ENCODE peak calls at places on chromosome 7, in seven cellular contexts. C is activated CD4-positive, CD25-positive, alpha-beta regulatory T cell; H is stimulated activated CD4-positive, alpha-beta T cell treated with anti-CD3 and anti-CD28 coated beads, Interleukin-4, amount 100 ng/mL, for 4 hours; W is SJSA1; A is ACHN; R is lung microvascular endothelial cell; M is tibial nerve. G is an unnamed sample.

GRCh38 chr7:130900471-130901076 is 166.6 kb upstream of the KLF14 start:
- DNase-seq in M (no peak), W (no peak), A (no peak), R (no peak), C (no peak), H (no peak), G (no peak)

GRCh38 chr7:90736968-90737939 is 141.1 kb downstream of the CDK14 start:
- DNase-seq in R (no peak), W (no peak), C (no peak), H (no peak), M (no peak), A (no peak), G (no peak)

GRCh38 chr7:85595639-85596268 is 408.9 kb upstream of the SEMA3D start:
- DNase-seq in R (no peak), W (peak), H (no peak), C (no peak), M (no peak), A (no peak), G (peak)

GRCh38 chr7:94701555-94701973 is 45.6 kb upstream of the SGCE start:
- DNase-seq in M (no peak), A (no peak), R (peak), C (no peak), H (no peak), W (peak), G (peak)

GRCh38 chr7:79317728-79318127 is 135.7 kb downstream of the MAGI2 start:
- DNase-seq in H (no peak), R (no peak), M (no peak), A (peak), C (no peak), W (peak), G (peak)

GRCh38 chr7:151426906-151427704 is 12.8 kb downstream of the CRYGN start:
- DNase-seq in R (no peak), W (no peak), M (no peak), H (no peak), C (no peak), A (no peak), G (no peak)

GRCh38 chr7:64463636-64464375 is 99.1 kb downstream of the ZNF680 start:
- DNase-seq in A (peak), R (peak), W (no peak), M (peak), C (no peak), H (no peak), G (no peak)

GRCh38 chr7:27419581-27420177 is 177.1 kb downstream of the EVX1 start:
- DNase-seq in R (no peak), A (no peak), H (no peak), C (no peak), M (no peak), W (no peak), G (no peak)

GRCh38 chr7:86600506-86601290 is 43.0 kb upstream of the GRM3 start:
- DNase-seq in C (no peak), M (no peak), R (peak), W (no peak), H (no peak), A (no peak), G (no peak)

GRCh38 chr7:42869131-42870020 is 42.5 kb downstream of the C7orf25 start:
- DNase-seq in M (no peak), W (peak), R (no peak), C (no peak), H (peak), A (no peak), G (peak)

GRCh38 chr7:73650524-73650923 is 17.1 kb upstream of the VPS37D start:
- DNase-seq in C (no peak), M (no peak), W (no peak), R (no peak), A (no peak), H (no peak), G (no peak)

GRCh38 chr7:123769371-123769770 is 20.6 kb upstream of the WASL start:
- DNase-seq in M (no peak), A (peak), C (no peak), H (no peak), W (peak), R (peak), G (peak)

GRCh38 chr7:2864999-2865670 is 21.0 kb upstream of the GNA12 start:
- DNase-seq in A (peak), C (peak), R (peak), M (peak), W (peak), H (peak), G (peak)

GRCh38 chr7:74040101-74040790 is 12.3 kb downstream of the ELN start:
- DNase-seq in M (no peak), H (no peak), A (no peak), R (no peak), W (no peak), C (no peak), G (no peak)

GRCh38 chr7:76201732-76202665 is at the start of gene SRRM3:
- DNase-seq in R (peak), C (peak), M (peak), H (peak), W (peak), A (peak), G (peak)

GRCh38 chr7:157165987-157166386 is 27.3 kb downstream of the UBE3C start:
- DNase-seq in A (no peak), M (no peak), R (no peak), W (no peak), H (no peak), C (no peak), G (no peak)

GRCh38 chr7:74068378-74069085 is 15.1 kb upstream of the LIMK1 start:
- DNase-seq in C (no peak), W (no peak), M (no peak), H (no peak), R (no peak), A (no peak), G (no peak)

GRCh38 chr7:4745971-4746919 is 29.2 kb upstream of the AP5Z1 start:
- DNase-seq in A (peak), C (no peak), W (peak), H (no peak), R (peak), M (no peak), G (peak)

GRCh38 chr7:49773082-49773938 is at the start of gene VWC2:
- DNase-seq in M (no peak), W (no peak), H (no peak), R (no peak), A (no peak), C (no peak), G (no peak)

G was measured in HFFc6.